ENCODE peak calls at places on chromosome 5, in five cellular contexts. G is HCEC 1CT; S is endothelial cell of umbilical vein; Z is effector memory CD8-positive, alpha-beta T cell; N is Right ventricle myocardium inferior. U is an unnamed sample.

GRCh38 chr5:61313960-61314681 is 17.9 kb upstream of the ZSWIM6 start:
- DNase-seq in G (peak), S (peak), Z (no peak), N (no peak), U (no peak)

GRCh38 chr5:173764321-173765029 is 123.7 kb upstream of the CPEB4 start:
- DNase-seq in G (peak), S (peak), Z (no peak), N (peak), U (no peak)

GRCh38 chr5:158100373-158100902 is 241.5 kb upstream of the CLINT1 start:
- DNase-seq in G (no peak), S (no peak), Z (no peak), N (no peak), U (no peak)

GRCh38 chr5:132260051-132260450 is 2.6 kb downstream of the PDLIM4 start:
- DNase-seq in G (no peak), S (peak), Z (no peak), N (no peak), U (no peak)

GRCh38 chr5:64796301-64796700 is 27.6 kb downstream of the CWC27 start:
- DNase-seq in G (no peak), S (no peak), Z (no peak), N (no peak), U (no peak)

GRCh38 chr5:58497956-58498942 is 7.0 kb downstream of the GAPT start:
- DNase-seq in G (peak), S (peak), Z (no peak), N (no peak), U (no peak)

GRCh38 chr5:143245929-143246561 is 157.4 kb downstream of the NR3C1 start:
- DNase-seq in G (peak), S (peak), Z (no peak), N (no peak), U (no peak)

GRCh38 chr5:150636391-150637244 is 3.8 kb upstream of the SYNPO start:
- DNase-seq in G (peak), S (peak), Z (no peak), N (no peak), U (no peak)

GRCh38 chr5:113608113-113608551 is 94.6 kb downstream of the YTHDC2 start:
- DNase-seq in G (peak), S (no peak), Z (no peak), N (no peak), U (no peak)

GRCh38 chr5:74542477-74542876 is 98.1 kb downstream of the ENC1 start:
- DNase-seq in G (peak), S (peak), Z (no peak), N (no peak), U (no peak)

GRCh38 chr5:129419292-129419691 is 40.8 kb upstream of the ADAMTS19 start:
- DNase-seq in G (no peak), S (no peak), Z (no peak), N (no peak), U (no peak)

GRCh38 chr5:20974423-20974822 is 986.4 kb upstream of the CDH18 start:
- DNase-seq in G (peak), S (peak), Z (no peak), N (no peak), U (no peak)

GRCh38 chr5:56669534-56670483 is 145.5 kb upstream of the MAP3K1 start:
- DNase-seq in G (no peak), S (no peak), Z (peak), N (no peak), U (peak)